ENCODE peak calls at places on chromosome 12, in four cellular contexts. One of them, this sample, is unnamed.

GRCh38 chr12:122834229-122834920 is 882 bp upstream of the HIP1R start:
- DNase-seq in H4: peak
- DNase-seq in SW480: peak
- DNase-seq in T1000: no peak
- DNase-seq in this sample: peak

GRCh38 chr12:5573390-5573789 is 141.5 kb downstream of the NTF3 start:
- DNase-seq in H4: no peak
- DNase-seq in SW480: no peak
- DNase-seq in T1000: no peak
- DNase-seq in this sample: no peak

GRCh38 chr12:43289412-43289811 is 262.6 kb downstream of the ADAMTS20 start:
- DNase-seq in H4: no peak
- DNase-seq in SW480: no peak
- DNase-seq in T1000: no peak
- DNase-seq in this sample: no peak

GRCh38 chr12:126898562-126898961 is 1368.4 kb upstream of the TMEM132C start:
- DNase-seq in H4: no peak
- DNase-seq in SW480: no peak
- DNase-seq in T1000: no peak
- DNase-seq in this sample: no peak

GRCh38 chr12:81668475-81668874 is 90.7 kb downstream of the PPFIA2 start:
- DNase-seq in H4: peak
- DNase-seq in SW480: peak
- DNase-seq in T1000: peak
- DNase-seq in this sample: no peak

GRCh38 chr12:120650249-120650690 is 9.8 kb downstream of the CABP1 start:
- DNase-seq in H4: no peak
- DNase-seq in SW480: no peak
- DNase-seq in T1000: no peak
- DNase-seq in this sample: no peak

GRCh38 chr12:67161322-67161918 is 107.7 kb upstream of the CAND1 start:
- DNase-seq in H4: peak
- DNase-seq in SW480: peak
- DNase-seq in T1000: no peak
- DNase-seq in this sample: no peak

GRCh38 chr12:123614531-123614930 is 12.6 kb downstream of the DDX55 start:
- DNase-seq in H4: no peak
- DNase-seq in SW480: no peak
- DNase-seq in T1000: no peak
- DNase-seq in this sample: no peak

GRCh38 chr12:10966314-10966713 is 20.4 kb downstream of the TAS2R50 start:
- DNase-seq in H4: no peak
- DNase-seq in SW480: no peak
- DNase-seq in T1000: no peak
- DNase-seq in this sample: no peak

GRCh38 chr12:21502164-21502496 is 541 bp downstream of the GOLT1B start:
- DNase-seq in H4: no peak
- DNase-seq in SW480: peak
- DNase-seq in T1000: no peak
- DNase-seq in this sample: peak

GRCh38 chr12:130163461-130164215 is 1.4 kb downstream of the FZD10 start:
- DNase-seq in H4: no peak
- DNase-seq in SW480: no peak
- DNase-seq in T1000: no peak
- DNase-seq in this sample: no peak

GRCh38 chr12:6763380-6763779 is 2.8 kb upstream of the PTMS start:
- DNase-seq in H4: no peak
- DNase-seq in SW480: peak
- DNase-seq in T1000: no peak
- DNase-seq in this sample: no peak

GRCh38 chr12:53500119-53500775 is 836 bp upstream of the TARBP2 start:
- DNase-seq in H4: peak
- DNase-seq in SW480: no peak
- DNase-seq in T1000: no peak
- DNase-seq in this sample: no peak

GRCh38 chr12:110117948-110118685 is 6.0 kb upstream of the IFT81 start:
- DNase-seq in H4: no peak
- DNase-seq in SW480: no peak
- DNase-seq in T1000: no peak
- DNase-seq in this sample: no peak

GRCh38 chr12:130665753-130666152 is 50.3 kb downstream of the RIMBP2 start:
- DNase-seq in H4: no peak
- DNase-seq in SW480: peak
- DNase-seq in T1000: no peak
- DNase-seq in this sample: no peak

GRCh38 chr12:65685514-65685913 is 138.8 kb upstream of the HMGA2 start:
- DNase-seq in H4: peak
- DNase-seq in SW480: peak
- DNase-seq in T1000: no peak
- DNase-seq in this sample: no peak

GRCh38 chr12:46617167-46617566 is 208.6 kb downstream of the SLC38A4 start:
- DNase-seq in H4: no peak
- DNase-seq in SW480: no peak
- DNase-seq in T1000: no peak
- DNase-seq in this sample: no peak

GRCh38 chr12:93163260-93164036 is 214.3 kb upstream of the NUDT4 start:
- DNase-seq in H4: no peak
- DNase-seq in SW480: no peak
- DNase-seq in T1000: no peak
- DNase-seq in this sample: no peak

This sample was measured in central memory CD4-positive, alpha-beta T cell.